ENCODE peak calls at places on chromosomes 6 and 20, in four cellular contexts. Y, D, N and J are unnamed samples.

GRCh38 chr6:149563203-149563927 is 2.8 kb upstream of the GINM1 start:
- DNase-seq in Y (no peak), D (no peak), N (peak), J (no peak)

GRCh38 chr6:87197547-87197946 is 42.2 kb downstream of the ZNF292 start:
- DNase-seq in Y (no peak), D (no peak), N (no peak), J (no peak)

GRCh38 chr6:133388731-133389130 is 147.6 kb downstream of the EYA4 start:
- DNase-seq in Y (no peak), D (no peak), N (no peak), J (no peak)

GRCh38 chr6:165800337-165800736 is 137.3 kb upstream of the PDE10A start:
- DNase-seq in Y (no peak), D (no peak), N (no peak), J (no peak)

GRCh38 chr6:127939442-127940066 is 38.7 kb upstream of the THEMIS start:
- DNase-seq in Y (no peak), D (no peak), N (no peak), J (no peak)

GRCh38 chr20:31869942-31870702 is at the start of the genes DUSP15 and TTLL9:
- DNase-seq in Y (peak), D (peak), N (no peak), J (peak)

GRCh38 chr6:111758608-111759293 is 114.5 kb downstream of the FYN start:
- DNase-seq in Y (no peak), D (no peak), N (no peak), J (no peak)

GRCh38 chr6:81634155-81634880 is 118.2 kb downstream of the TENT5A start:
- DNase-seq in Y (no peak), D (no peak), N (no peak), J (no peak)

GRCh38 chr6:30689985-30690384 is 799 bp downstream of the NRM start:
- DNase-seq in Y (no peak), D (no peak), N (no peak), J (no peak)

GRCh38 chr6:74369556-74369993 is 673.6 kb downstream of the CD109 start:
- DNase-seq in Y (no peak), D (no peak), N (peak), J (no peak)

GRCh38 chr6:166005846-166006592 is 161.6 kb downstream of the TBXT start:
- DNase-seq in Y (no peak), D (peak), N (no peak), J (no peak)

GRCh38 chr6:30687659-30688431 is 1.4 kb upstream of the PPP1R18 start:
- DNase-seq in Y (peak), D (no peak), N (no peak), J (no peak)

GRCh38 chr6:101614774-101615173 is 221.3 kb downstream of the GRIK2 start:
- DNase-seq in Y (no peak), D (no peak), N (peak), J (no peak)

GRCh38 chr6:114418304-114418972 is 75.6 kb upstream of the HS3ST5 start:
- DNase-seq in Y (no peak), D (no peak), N (no peak), J (no peak)